ENCODE peak calls at places on chromosomes 6 and 20, in eight cellular contexts. One of them, this sample, is unnamed.

GRCh38 chr6:53794720-53795253 is at the start of gene LRRC1:
- DNase-seq in lung: peak
- DNase-seq in body of pancreas: peak
- DNase-seq in neural crest cell: peak
- DNase-seq in ovary: peak
- DNase-seq in H9: peak
- DNase-seq in left ventricle myocardium inferior: peak
- DNase-seq in AG09309: no peak
- DNase-seq in this sample: peak

GRCh38 chr6:140849441-140849840 is 1283.3 kb upstream of the GJE1 start:
- DNase-seq in lung: no peak
- DNase-seq in body of pancreas: no peak
- DNase-seq in neural crest cell: no peak
- DNase-seq in ovary: no peak
- DNase-seq in H9: no peak
- DNase-seq in left ventricle myocardium inferior: no peak
- DNase-seq in AG09309: no peak
- DNase-seq in this sample: no peak

GRCh38 chr6:71879016-71879415 is 7.3 kb upstream of the RIMS1 start:
- DNase-seq in lung: no peak
- DNase-seq in body of pancreas: no peak
- DNase-seq in neural crest cell: no peak
- DNase-seq in ovary: no peak
- DNase-seq in H9: no peak
- DNase-seq in left ventricle myocardium inferior: no peak
- DNase-seq in AG09309: peak
- DNase-seq in this sample: no peak

GRCh38 chr20:44572551-44573500 is 9.6 kb upstream of the PKIG start:
- DNase-seq in lung: no peak
- DNase-seq in body of pancreas: no peak
- DNase-seq in neural crest cell: no peak
- DNase-seq in ovary: peak
- DNase-seq in H9: no peak
- DNase-seq in left ventricle myocardium inferior: peak
- DNase-seq in AG09309: peak
- DNase-seq in this sample: peak

GRCh38 chr6:144334150-144334708 is 49.1 kb downstream of the UTRN start:
- DNase-seq in lung: peak
- DNase-seq in body of pancreas: no peak
- DNase-seq in neural crest cell: no peak
- DNase-seq in ovary: no peak
- DNase-seq in H9: no peak
- DNase-seq in left ventricle myocardium inferior: no peak
- DNase-seq in AG09309: no peak
- DNase-seq in this sample: no peak

GRCh38 chr6:81937296-81937937 is 184.9 kb upstream of the TENT5A start:
- DNase-seq in lung: no peak
- DNase-seq in body of pancreas: no peak
- DNase-seq in neural crest cell: no peak
- DNase-seq in ovary: no peak
- DNase-seq in H9: no peak
- DNase-seq in left ventricle myocardium inferior: no peak
- DNase-seq in AG09309: no peak
- DNase-seq in this sample: no peak

GRCh38 chr20:24958506-24959385 is 9.7 kb downstream of the CST7 start:
- DNase-seq in lung: no peak
- DNase-seq in body of pancreas: no peak
- DNase-seq in neural crest cell: no peak
- DNase-seq in ovary: no peak
- DNase-seq in H9: peak
- DNase-seq in left ventricle myocardium inferior: no peak
- DNase-seq in AG09309: no peak
- DNase-seq in this sample: no peak

GRCh38 chr20:8234580-8234979 is 102.5 kb downstream of the PLCB1 start:
- DNase-seq in lung: no peak
- DNase-seq in body of pancreas: no peak
- DNase-seq in neural crest cell: no peak
- DNase-seq in ovary: no peak
- DNase-seq in H9: no peak
- DNase-seq in left ventricle myocardium inferior: no peak
- DNase-seq in AG09309: no peak
- DNase-seq in this sample: no peak

GRCh38 chr20:17457064-17457463 is 74.1 kb downstream of the BFSP1 start:
- DNase-seq in lung: no peak
- DNase-seq in body of pancreas: no peak
- DNase-seq in neural crest cell: no peak
- DNase-seq in ovary: no peak
- DNase-seq in H9: no peak
- DNase-seq in left ventricle myocardium inferior: no peak
- DNase-seq in AG09309: no peak
- DNase-seq in this sample: no peak

GRCh38 chr6:60952500-60952899 is 1333.5 kb downstream of the KHDRBS2 start:
- DNase-seq in lung: no peak
- DNase-seq in body of pancreas: no peak
- DNase-seq in neural crest cell: no peak
- DNase-seq in ovary: no peak
- DNase-seq in H9: no peak
- DNase-seq in left ventricle myocardium inferior: no peak
- DNase-seq in AG09309: no peak
- DNase-seq in this sample: no peak

GRCh38 chr6:30793521-30794194 is 49.3 kb upstream of the IER3 start:
- DNase-seq in lung: no peak
- DNase-seq in body of pancreas: no peak
- DNase-seq in neural crest cell: no peak
- DNase-seq in ovary: no peak
- DNase-seq in H9: no peak
- DNase-seq in left ventricle myocardium inferior: no peak
- DNase-seq in AG09309: no peak
- DNase-seq in this sample: no peak

DNA sequence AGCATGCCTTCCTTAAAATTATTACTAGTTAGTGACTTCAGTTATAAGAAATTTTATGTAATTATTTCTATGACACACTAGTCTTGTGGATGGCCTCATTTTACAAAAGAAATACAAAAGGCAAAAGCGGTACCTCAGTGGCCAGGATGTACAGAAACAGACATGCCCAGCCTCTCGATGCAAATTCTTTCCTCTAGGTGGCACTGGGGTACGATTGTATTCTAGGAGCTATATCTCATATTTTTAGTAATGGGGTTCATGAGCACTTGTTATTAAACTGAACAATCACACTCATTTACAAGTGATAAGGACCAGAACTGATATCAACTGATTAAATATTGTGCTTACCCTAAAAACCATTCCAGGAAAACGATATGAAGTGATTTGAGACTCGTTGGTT is 59.8 kb downstream of the SOD2 start:
- DNase-seq in lung: no peak
- DNase-seq in body of pancreas: no peak
- DNase-seq in neural crest cell: no peak
- DNase-seq in ovary: no peak
- DNase-seq in H9: no peak
- DNase-seq in left ventricle myocardium inferior: no peak
- DNase-seq in AG09309: no peak
- DNase-seq in this sample: no peak
- TF ChIP-seq CTCF in lung: no peak
- TF ChIP-seq CTCF in body of pancreas: no peak
- TF ChIP-seq CTCF in neural crest cell: peak
- TF ChIP-seq CTCF in ovary: no peak
- TF ChIP-seq CTCF in H9: peak
- TF ChIP-seq CTCF in left ventricle myocardium inferior: peak
- TF ChIP-seq CTCF in AG09309: peak
- TF ChIP-seq CTCF in this sample: peak

DNA sequence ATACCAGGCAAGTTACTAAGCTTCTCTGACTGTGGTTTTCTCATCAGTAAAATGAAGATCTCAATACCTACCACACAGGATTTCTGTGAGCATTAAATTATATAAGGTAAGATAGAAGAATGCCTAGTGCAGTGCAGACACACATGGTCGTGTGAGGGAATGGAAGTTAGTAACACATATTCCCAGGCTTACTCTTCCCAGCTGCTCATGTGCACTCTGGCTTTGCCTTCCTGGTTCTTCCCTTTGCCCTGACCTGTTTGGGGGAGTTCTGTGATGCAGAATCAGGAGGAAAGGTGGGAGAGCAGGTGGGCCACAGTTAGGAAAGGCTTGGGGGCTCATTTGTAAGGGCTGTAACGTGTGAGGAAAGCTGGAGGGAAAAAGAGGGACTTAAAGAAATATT is 47.8 kb downstream of the FYN start:
- DNase-seq in lung: no peak
- DNase-seq in body of pancreas: no peak
- DNase-seq in neural crest cell: no peak
- DNase-seq in ovary: no peak
- DNase-seq in H9: no peak
- DNase-seq in left ventricle myocardium inferior: no peak
- DNase-seq in AG09309: no peak
- DNase-seq in this sample: no peak
- TF ChIP-seq CTCF in lung: no peak
- TF ChIP-seq CTCF in body of pancreas: no peak
- TF ChIP-seq CTCF in neural crest cell: no peak
- TF ChIP-seq CTCF in ovary: no peak
- TF ChIP-seq CTCF in H9: no peak
- TF ChIP-seq CTCF in left ventricle myocardium inferior: no peak
- TF ChIP-seq CTCF in AG09309: no peak
- TF ChIP-seq CTCF in this sample: no peak

GRCh38 chr6:111237757-111238260 is 150.5 kb downstream of the SLC16A10 start:
- DNase-seq in lung: no peak
- DNase-seq in body of pancreas: no peak
- DNase-seq in neural crest cell: no peak
- DNase-seq in ovary: no peak
- DNase-seq in H9: no peak
- DNase-seq in left ventricle myocardium inferior: no peak
- DNase-seq in AG09309: no peak
- DNase-seq in this sample: no peak
- TF ChIP-seq CTCF in lung: no peak
- TF ChIP-seq CTCF in body of pancreas: no peak
- TF ChIP-seq CTCF in neural crest cell: no peak
- TF ChIP-seq CTCF in ovary: no peak
- TF ChIP-seq CTCF in H9: no peak
- TF ChIP-seq CTCF in left ventricle myocardium inferior: no peak
- TF ChIP-seq CTCF in AG09309: no peak
- TF ChIP-seq CTCF in this sample: no peak

GRCh38 chr6:137697267-137697938 is 169.7 kb upstream of the TNFAIP3 start:
- DNase-seq in lung: no peak
- DNase-seq in body of pancreas: peak
- DNase-seq in neural crest cell: no peak
- DNase-seq in ovary: no peak
- DNase-seq in H9: peak
- DNase-seq in left ventricle myocardium inferior: no peak
- DNase-seq in AG09309: no peak
- DNase-seq in this sample: no peak
- TF ChIP-seq CTCF in lung: no peak
- TF ChIP-seq CTCF in body of pancreas: peak
- TF ChIP-seq CTCF in neural crest cell: no peak
- TF ChIP-seq CTCF in ovary: no peak
- TF ChIP-seq CTCF in H9: peak
- TF ChIP-seq CTCF in left ventricle myocardium inferior: no peak
- TF ChIP-seq CTCF in AG09309: no peak
- TF ChIP-seq CTCF in this sample: no peak

GRCh38 chr6:159577564-159577963 is 115.5 kb downstream of the SOD2 start:
- DNase-seq in lung: peak
- DNase-seq in body of pancreas: no peak
- DNase-seq in neural crest cell: no peak
- DNase-seq in ovary: no peak
- DNase-seq in H9: peak
- DNase-seq in left ventricle myocardium inferior: no peak
- DNase-seq in AG09309: no peak
- DNase-seq in this sample: no peak

GRCh38 chr6:159582736-159583135 is 110.3 kb downstream of the SOD2 start:
- DNase-seq in lung: no peak
- DNase-seq in body of pancreas: no peak
- DNase-seq in neural crest cell: no peak
- DNase-seq in ovary: no peak
- DNase-seq in H9: no peak
- DNase-seq in left ventricle myocardium inferior: no peak
- DNase-seq in AG09309: no peak
- DNase-seq in this sample: no peak

GRCh38 chr6:159578629-159579028 is 114.4 kb downstream of the SOD2 start:
- DNase-seq in lung: no peak
- DNase-seq in body of pancreas: no peak
- DNase-seq in neural crest cell: no peak
- DNase-seq in ovary: no peak
- DNase-seq in H9: no peak
- DNase-seq in left ventricle myocardium inferior: no peak
- DNase-seq in AG09309: no peak
- DNase-seq in this sample: no peak
- TF ChIP-seq CTCF in lung: no peak
- TF ChIP-seq CTCF in body of pancreas: no peak
- TF ChIP-seq CTCF in neural crest cell: no peak
- TF ChIP-seq CTCF in ovary: no peak
- TF ChIP-seq CTCF in H9: no peak
- TF ChIP-seq CTCF in left ventricle myocardium inferior: no peak
- TF ChIP-seq CTCF in AG09309: no peak
- TF ChIP-seq CTCF in this sample: no peak

DNA sequence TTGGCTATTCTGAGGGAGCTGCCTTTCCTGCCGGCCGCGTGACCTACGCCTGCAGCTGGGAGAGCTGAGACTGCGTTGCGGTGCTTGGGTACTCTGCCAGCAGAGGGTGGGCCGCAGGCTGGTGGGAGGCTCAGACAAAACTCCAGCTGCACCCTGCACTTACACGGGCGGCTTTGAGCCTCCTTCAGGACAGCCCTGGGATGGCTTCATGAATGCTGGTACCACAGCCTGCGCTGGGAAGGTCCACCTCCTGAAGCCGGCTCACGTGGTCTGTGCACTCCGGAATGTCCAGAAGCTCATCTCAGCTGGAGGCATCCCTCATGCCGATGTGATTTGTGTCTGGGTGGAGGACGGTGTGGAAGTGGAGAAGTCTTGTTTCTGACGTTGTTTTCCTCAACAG is 223.6 kb downstream of the DLL1 start:
- DNase-seq in lung: no peak
- DNase-seq in body of pancreas: peak
- DNase-seq in neural crest cell: no peak
- DNase-seq in ovary: no peak
- DNase-seq in H9: no peak
- DNase-seq in left ventricle myocardium inferior: no peak
- DNase-seq in AG09309: no peak
- DNase-seq in this sample: no peak
- TF ChIP-seq CTCF in lung: no peak
- TF ChIP-seq CTCF in body of pancreas: no peak
- TF ChIP-seq CTCF in neural crest cell: no peak
- TF ChIP-seq CTCF in ovary: no peak
- TF ChIP-seq CTCF in H9: no peak
- TF ChIP-seq CTCF in left ventricle myocardium inferior: no peak
- TF ChIP-seq CTCF in AG09309: no peak
- TF ChIP-seq CTCF in this sample: no peak

GRCh38 chr20:47546184-47547033 is 44.7 kb downstream of the NCOA3 start:
- DNase-seq in lung: no peak
- DNase-seq in body of pancreas: no peak
- DNase-seq in neural crest cell: no peak
- DNase-seq in ovary: no peak
- DNase-seq in H9: no peak
- DNase-seq in left ventricle myocardium inferior: no peak
- DNase-seq in AG09309: peak
- DNase-seq in this sample: no peak
- TF ChIP-seq CTCF in lung: no peak
- TF ChIP-seq CTCF in body of pancreas: no peak
- TF ChIP-seq CTCF in neural crest cell: no peak
- TF ChIP-seq CTCF in ovary: no peak
- TF ChIP-seq CTCF in H9: no peak
- TF ChIP-seq CTCF in left ventricle myocardium inferior: no peak
- TF ChIP-seq CTCF in AG09309: no peak
- TF ChIP-seq CTCF in this sample: no peak